ENCODE peak calls at places on chromosome 18, in four cellular contexts. One of them, this sample, is unnamed.

GRCh38 chr18:79657342-79657996 is 22.1 kb upstream of the CTDP1 start:
- DNase-seq in HL-60: no peak
- DNase-seq in MM.1S: no peak
- DNase-seq in HFFc6: no peak
- DNase-seq in this sample: no peak

GRCh38 chr18:58998421-58999203 is 133.9 kb downstream of the ZNF532 start:
- DNase-seq in MM.1S: no peak
- DNase-seq in HFFc6: peak
- DNase-seq in HL-60: no peak
- DNase-seq in this sample: no peak

GRCh38 chr18:58049000-58049688 is 5.1 kb downstream of the NEDD4L start:
- DNase-seq in HFFc6: no peak
- DNase-seq in MM.1S: peak
- DNase-seq in HL-60: no peak
- DNase-seq in this sample: no peak

GRCh38 chr18:7524786-7525185 is 42.3 kb upstream of the PTPRM start:
- DNase-seq in MM.1S: peak
- DNase-seq in HFFc6: no peak
- DNase-seq in HL-60: no peak
- DNase-seq in this sample: no peak

GRCh38 chr18:33440011-33440383 is 524 bp downstream of the CCDC178 start:
- DNase-seq in HL-60: no peak
- DNase-seq in HFFc6: no peak
- DNase-seq in MM.1S: no peak
- DNase-seq in this sample: no peak

GRCh38 chr18:7566587-7567486 is at the start of gene PTPRM:
- DNase-seq in MM.1S: peak
- DNase-seq in HFFc6: peak
- DNase-seq in HL-60: peak
- DNase-seq in this sample: peak

GRCh38 chr18:46393230-46393629 is 263.8 kb downstream of the LOXHD1 start:
- DNase-seq in MM.1S: no peak
- DNase-seq in HL-60: no peak
- DNase-seq in HFFc6: no peak
- DNase-seq in this sample: no peak

GRCh38 chr18:6525593-6525992 is 110.9 kb upstream of the L3MBTL4 start:
- DNase-seq in HFFc6: no peak
- DNase-seq in HL-60: no peak
- DNase-seq in MM.1S: no peak
- DNase-seq in this sample: no peak

GRCh38 chr18:79574938-79575525 is 104.6 kb upstream of the CTDP1 start:
- DNase-seq in HL-60: peak
- DNase-seq in HFFc6: no peak
- DNase-seq in MM.1S: no peak
- DNase-seq in this sample: peak

GRCh38 chr18:33440384-33441043 is at the start of gene CCDC178:
- DNase-seq in HFFc6: no peak
- DNase-seq in HL-60: no peak
- DNase-seq in MM.1S: no peak
- DNase-seq in this sample: no peak

GRCh38 chr18:28189400-28190239 is 12.7 kb upstream of the CDH2 start:
- DNase-seq in MM.1S: peak
- DNase-seq in HL-60: peak
- DNase-seq in HFFc6: peak
- DNase-seq in this sample: no peak

GRCh38 chr18:46174317-46175039 is 70.3 kb downstream of the HAUS1 start:
- DNase-seq in MM.1S: peak
- DNase-seq in HFFc6: peak
- DNase-seq in HL-60: peak
- DNase-seq in this sample: peak

GRCh38 chr18:30997223-30997622 is 45.3 kb downstream of the DSC3 start:
- DNase-seq in HL-60: no peak
- DNase-seq in MM.1S: no peak
- DNase-seq in HFFc6: no peak
- DNase-seq in this sample: no peak

GRCh38 chr18:30999887-31000628 is 42.5 kb downstream of the DSC3 start:
- DNase-seq in HL-60: no peak
- DNase-seq in MM.1S: no peak
- DNase-seq in HFFc6: no peak
- DNase-seq in this sample: no peak

DNA sequence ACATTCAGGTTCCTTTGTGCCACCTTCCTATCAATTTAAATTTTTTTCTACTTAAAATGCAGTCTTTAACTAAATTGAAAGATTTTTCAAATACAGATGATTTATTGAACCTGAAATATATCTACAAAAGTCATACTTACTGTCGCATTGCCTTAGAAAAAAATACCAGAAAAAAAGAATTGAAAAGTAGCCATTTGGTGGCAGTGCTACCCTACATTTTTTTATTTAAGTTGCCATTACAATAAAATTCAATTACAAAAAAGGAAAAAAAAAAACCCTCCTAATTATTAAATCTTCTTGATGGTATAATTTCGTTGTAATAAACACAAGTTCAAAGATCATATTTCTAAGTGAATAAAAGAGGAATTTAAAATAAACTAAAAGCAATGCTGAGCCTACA is 43.4 kb downstream of the DSC3 start:
- DNase-seq in HFFc6: no peak
- DNase-seq in MM.1S: no peak
- DNase-seq in HL-60: no peak
- DNase-seq in this sample: no peak
- TF ChIP-seq CTCF in HFFc6: no peak
- TF ChIP-seq CTCF in MM.1S: no peak
- TF ChIP-seq CTCF in HL-60: no peak
- TF ChIP-seq CTCF in this sample: no peak

GRCh38 chr18:10490401-10491289 is 35.2 kb upstream of the NAPG start:
- DNase-seq in HL-60: peak
- DNase-seq in HFFc6: no peak
- DNase-seq in MM.1S: peak
- DNase-seq in this sample: peak
- TF ChIP-seq CTCF in HL-60: peak
- TF ChIP-seq CTCF in HFFc6: no peak
- TF ChIP-seq CTCF in MM.1S: peak
- TF ChIP-seq CTCF in this sample: no peak

GRCh38 chr18:55579471-55579870 is 8.5 kb downstream of the TCF4 start:
- DNase-seq in MM.1S: no peak
- DNase-seq in HFFc6: no peak
- DNase-seq in HL-60: no peak
- DNase-seq in this sample: no peak

GRCh38 chr18:55579888-55580287 is 8.1 kb downstream of the TCF4 start:
- DNase-seq in HL-60: no peak
- DNase-seq in HFFc6: no peak
- DNase-seq in MM.1S: no peak
- DNase-seq in this sample: no peak

GRCh38 chr18:55575949-55576348 is 12.0 kb downstream of the TCF4 start:
- DNase-seq in MM.1S: no peak
- DNase-seq in HFFc6: no peak
- DNase-seq in HL-60: peak
- DNase-seq in this sample: no peak

GRCh38 chr18:55575066-55575465 is 12.9 kb downstream of the TCF4 start:
- DNase-seq in MM.1S: no peak
- DNase-seq in HL-60: no peak
- DNase-seq in HFFc6: no peak
- DNase-seq in this sample: no peak

GRCh38 chr18:55577812-55578539 is 10.0 kb downstream of the TCF4 start:
- DNase-seq in MM.1S: no peak
- DNase-seq in HL-60: no peak
- DNase-seq in HFFc6: no peak
- DNase-seq in this sample: no peak
- TF ChIP-seq CTCF in MM.1S: no peak
- TF ChIP-seq CTCF in HL-60: no peak
- TF ChIP-seq CTCF in HFFc6: peak
- TF ChIP-seq CTCF in this sample: no peak

GRCh38 chr18:11887305-11888262 is 20.5 kb downstream of the MPPE1 start:
- DNase-seq in HFFc6: no peak
- DNase-seq in MM.1S: no peak
- DNase-seq in HL-60: no peak
- DNase-seq in this sample: no peak

GRCh38 chr18:11889284-11889683 is 18.8 kb downstream of the MPPE1 start:
- DNase-seq in HL-60: no peak
- DNase-seq in HFFc6: no peak
- DNase-seq in MM.1S: no peak
- DNase-seq in this sample: no peak

GRCh38 chr18:11888726-11889125 is 19.4 kb downstream of the MPPE1 start:
- DNase-seq in MM.1S: no peak
- DNase-seq in HL-60: no peak
- DNase-seq in HFFc6: no peak
- DNase-seq in this sample: no peak

GRCh38 chr18:11886629-11887028 is 21.5 kb downstream of the MPPE1 start:
- DNase-seq in HFFc6: no peak
- DNase-seq in HL-60: no peak
- DNase-seq in MM.1S: no peak
- DNase-seq in this sample: no peak

GRCh38 chr18:11891737-11892136 is 16.4 kb downstream of the MPPE1 start:
- DNase-seq in HL-60: no peak
- DNase-seq in MM.1S: no peak
- DNase-seq in HFFc6: no peak
- DNase-seq in this sample: no peak
- TF ChIP-seq CTCF in HL-60: no peak
- TF ChIP-seq CTCF in MM.1S: no peak
- TF ChIP-seq CTCF in HFFc6: no peak
- TF ChIP-seq CTCF in this sample: no peak

GRCh38 chr18:60090170-60090569 is 190.4 kb downstream of the PMAIP1 start:
- DNase-seq in HL-60: peak
- DNase-seq in MM.1S: no peak
- DNase-seq in HFFc6: no peak
- DNase-seq in this sample: no peak
- TF ChIP-seq CTCF in HL-60: no peak
- TF ChIP-seq CTCF in MM.1S: no peak
- TF ChIP-seq CTCF in HFFc6: no peak
- TF ChIP-seq CTCF in this sample: no peak

GRCh38 chr18:25674183-25674582 is 322.2 kb upstream of the ZNF521 start:
- DNase-seq in MM.1S: no peak
- DNase-seq in HL-60: no peak
- DNase-seq in HFFc6: no peak
- DNase-seq in this sample: no peak

GRCh38 chr18:25678226-25678625 is 326.3 kb upstream of the ZNF521 start:
- DNase-seq in MM.1S: no peak
- DNase-seq in HL-60: no peak
- DNase-seq in HFFc6: no peak
- DNase-seq in this sample: no peak

GRCh38 chr18:25669741-25670140 is 317.8 kb upstream of the ZNF521 start:
- DNase-seq in HL-60: no peak
- DNase-seq in HFFc6: peak
- DNase-seq in MM.1S: no peak
- DNase-seq in this sample: no peak

GRCh38 chr18:25675123-25675850 is 323.3 kb upstream of the ZNF521 start:
- DNase-seq in MM.1S: no peak
- DNase-seq in HL-60: no peak
- DNase-seq in HFFc6: no peak
- DNase-seq in this sample: no peak

DNA sequence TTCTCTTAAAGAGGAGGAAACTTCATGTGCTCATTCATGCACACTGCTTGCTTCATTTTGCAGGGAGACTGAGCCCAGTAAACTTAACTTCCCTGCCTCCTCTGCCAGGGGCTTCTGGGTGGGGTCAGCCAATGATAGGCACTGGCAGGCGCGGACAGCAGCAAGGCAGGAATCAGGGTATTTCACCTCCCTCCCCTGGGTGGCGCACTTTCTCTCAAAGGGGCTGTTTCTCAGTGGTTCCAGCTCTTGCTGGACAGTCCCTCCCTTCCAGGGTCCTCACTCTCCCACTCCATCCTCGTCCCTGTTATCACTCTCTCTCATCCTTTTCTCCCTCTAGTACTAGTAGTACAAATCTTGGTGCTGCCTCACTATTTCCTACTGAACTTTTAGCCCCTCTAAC is 320.5 kb upstream of the ZNF521 start:
- DNase-seq in HL-60: no peak
- DNase-seq in MM.1S: no peak
- DNase-seq in HFFc6: no peak
- DNase-seq in this sample: no peak
- TF ChIP-seq CTCF in HL-60: no peak
- TF ChIP-seq CTCF in MM.1S: peak
- TF ChIP-seq CTCF in HFFc6: peak
- TF ChIP-seq CTCF in this sample: no peak

GRCh38 chr18:65786400-65786948 is 35.7 kb downstream of the CDH7 start:
- DNase-seq in HL-60: no peak
- DNase-seq in MM.1S: no peak
- DNase-seq in HFFc6: no peak
- DNase-seq in this sample: no peak

GRCh38 chr18:65791753-65792152 is 40.9 kb downstream of the CDH7 start:
- DNase-seq in MM.1S: no peak
- DNase-seq in HL-60: no peak
- DNase-seq in HFFc6: no peak
- DNase-seq in this sample: no peak

DNA sequence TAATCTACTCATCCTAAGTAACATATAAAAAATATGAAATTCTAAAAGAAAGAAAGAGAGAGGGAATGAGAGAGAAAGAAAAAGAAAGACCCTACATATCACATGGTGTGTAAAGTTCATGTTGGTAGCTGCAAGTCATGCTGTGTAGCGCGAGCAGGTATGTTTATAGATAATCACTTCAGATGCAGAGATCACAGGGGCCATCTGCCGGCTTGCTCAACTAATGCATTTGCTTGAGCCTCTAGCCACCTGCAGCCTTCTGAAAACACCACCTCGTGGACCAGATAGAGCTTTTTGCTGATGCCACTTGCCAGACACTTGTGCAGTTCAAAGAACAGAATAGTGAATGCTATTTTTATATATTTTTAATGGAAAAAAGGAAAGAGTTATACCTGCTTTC is 37.6 kb downstream of the CDH7 start:
- DNase-seq in HFFc6: no peak
- DNase-seq in HL-60: no peak
- DNase-seq in MM.1S: peak
- DNase-seq in this sample: no peak
- TF ChIP-seq CTCF in HFFc6: no peak
- TF ChIP-seq CTCF in HL-60: no peak
- TF ChIP-seq CTCF in MM.1S: peak
- TF ChIP-seq CTCF in this sample: no peak

GRCh38 chr18:62569081-62569480 is 46.3 kb downstream of the ZCCHC2 start:
- DNase-seq in HL-60: no peak
- DNase-seq in HFFc6: no peak
- DNase-seq in MM.1S: no peak
- DNase-seq in this sample: no peak

GRCh38 chr18:62571037-62571436 is 48.2 kb downstream of the ZCCHC2 start:
- DNase-seq in HFFc6: no peak
- DNase-seq in HL-60: no peak
- DNase-seq in MM.1S: no peak
- DNase-seq in this sample: no peak

GRCh38 chr18:62566818-62567217 is 44.0 kb downstream of the ZCCHC2 start:
- DNase-seq in HL-60: no peak
- DNase-seq in MM.1S: no peak
- DNase-seq in HFFc6: no peak
- DNase-seq in this sample: no peak

GRCh38 chr18:62564044-62564443 is 41.2 kb downstream of the ZCCHC2 start:
- DNase-seq in MM.1S: no peak
- DNase-seq in HL-60: no peak
- DNase-seq in HFFc6: no peak
- DNase-seq in this sample: no peak

GRCh38 chr18:62566199-62566598 is 43.4 kb downstream of the ZCCHC2 start:
- DNase-seq in MM.1S: no peak
- DNase-seq in HFFc6: no peak
- DNase-seq in HL-60: peak
- DNase-seq in this sample: no peak
- TF ChIP-seq CTCF in MM.1S: no peak
- TF ChIP-seq CTCF in HFFc6: peak
- TF ChIP-seq CTCF in HL-60: peak
- TF ChIP-seq CTCF in this sample: no peak

This sample was measured in activated B cell treated with CpG ODN at 0.5 μM for 24 hours.